ENCODE peak calls at places on chromosomes 12 and 14, in six cellular contexts. E is A549, J is caudate nucleus, K is Panc1, Q is pancreas, T is IMR-90. N is an unnamed sample.

GRCh38 chr14:61569308-61569707 is 126.0 kb upstream of the HIF1A start:
- DNase-seq in K (no peak), T (no peak), Q (no peak), E (no peak), J (no peak), N (no peak)

GRCh38 chr12:4991801-4992200 is 51.9 kb upstream of the KCNA5 start:
- DNase-seq in Q (no peak), T (no peak), J (no peak), K (no peak), E (no peak), N (no peak)

GRCh38 chr12:49967042-49967776 is 5.5 kb downstream of the AQP5 start:
- DNase-seq in T (peak; percentile 78), Q (peak; percentile 81), E (peak; percentile 91), K (peak; percentile 57), J (peak; percentile 83), N (peak; percentile 18)

GRCh38 chr14:38197761-38198345 is 9.9 kb upstream of the SSTR1 start:
- DNase-seq in E (no peak), J (no peak), K (no peak), Q (no peak), T (peak; percentile 65), N (no peak)

GRCh38 chr14:77086017-77086727 is 11.9 kb upstream of the CIPC start:
- DNase-seq in T (peak; percentile 54), E (peak; percentile 35), Q (no peak), J (no peak), K (no peak), N (no peak)

GRCh38 chr14:60757617-60758016 is 23.1 kb downstream of the MNAT1 start:
- DNase-seq in E (no peak), J (no peak), T (peak; percentile 74), K (peak; percentile 38), Q (no peak), N (no peak)

GRCh38 chr12:104715562-104716182 is 242.4 kb downstream of the SLC41A2 start:
- DNase-seq in Q (no peak), J (no peak), K (no peak), E (no peak), T (no peak), N (no peak)

GRCh38 chr12:105205322-105206048 is 30.5 kb downstream of the APPL2 start:
- DNase-seq in K (no peak), E (no peak), J (no peak), Q (peak; percentile 71), T (no peak), N (no peak)

GRCh38 chr14:99548285-99548684 is 55.7 kb downstream of the CCDC85C start:
- DNase-seq in T (no peak), Q (no peak), K (no peak), J (no peak), E (no peak), N (no peak)

GRCh38 chr12:65666876-65667275 is 157.4 kb upstream of the HMGA2 start:
- DNase-seq in J (no peak), T (peak; percentile 72), E (no peak), K (no peak), Q (no peak), N (no peak)

GRCh38 chr14:99006271-99006670 is 265.7 kb downstream of the BCL11B start:
- DNase-seq in E (no peak), Q (no peak), J (no peak), T (no peak), K (no peak), N (no peak)

GRCh38 chr14:74362361-74362915 is 14.2 kb downstream of the VRTN start:
- DNase-seq in E (peak; percentile 68), J (peak; percentile 52), T (peak; percentile 68), Q (peak; percentile 71), K (peak; percentile 67), N (no peak)

GRCh38 chr14:34628681-34629135 is 1.2 kb downstream of the SNX6 start:
- DNase-seq in E (peak; percentile 26), K (no peak), Q (no peak), J (no peak), T (peak; percentile 18), N (no peak)

GRCh38 chr12:76720068-76720467 is 43.8 kb upstream of the ZDHHC17 start:
- DNase-seq in T (peak; percentile 73), Q (no peak), E (peak; percentile 73), J (no peak), K (no peak), N (no peak)

GRCh38 chr12:19971396-19971802 is 396.9 kb upstream of the PDE3A start:
- DNase-seq in K (no peak), T (no peak), E (peak; percentile 91), Q (peak; percentile 78), J (no peak), N (no peak)

GRCh38 chr12:84842406-84843013 is 70.1 kb downstream of the SLC6A15 start:
- DNase-seq in E (peak; percentile 51), T (peak; percentile 51), Q (no peak), K (peak; percentile 17), J (no peak), N (no peak)

GRCh38 chr14:98498019-98498885 is 773.7 kb downstream of the BCL11B start:
- DNase-seq in E (no peak), Q (no peak), K (no peak), J (no peak), T (no peak), N (no peak)

GRCh38 chr12:88399811-88400210 is 180.5 kb downstream of the KITLG start:
- DNase-seq in E (no peak), Q (no peak), K (no peak), T (no peak), J (no peak), N (no peak)
- H3K27ac ChIP-seq in E (no peak overlapping the region), Q (no peak overlapping the region), K (no peak overlapping the region), T (no peak overlapping the region), J (no peak overlapping the region), N (no peak overlapping the region)

DNA sequence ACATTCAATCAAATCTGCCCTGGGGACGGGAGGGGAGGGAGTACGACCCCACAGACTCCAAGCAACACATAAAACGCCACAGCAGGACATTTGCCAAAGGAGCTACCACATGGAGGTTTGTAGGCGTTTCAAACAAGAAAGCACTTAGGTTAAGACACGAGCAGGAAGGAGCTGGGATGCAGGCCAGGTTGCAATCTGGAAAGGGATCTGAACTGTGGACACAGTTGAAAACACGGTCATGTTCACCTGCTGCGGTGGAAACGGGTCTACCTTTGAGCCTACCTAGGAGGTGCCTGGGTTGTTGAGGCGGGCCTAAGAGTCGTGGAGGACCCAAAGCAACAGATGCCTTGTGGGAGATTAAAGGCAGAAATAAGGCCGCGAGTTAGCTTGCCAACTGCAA is 18.4 kb downstream of the PRKAB1 start:
- DNase-seq in J (no peak), Q (no peak), K (no peak), E (no peak), T (no peak), N (no peak)
- H3K27ac ChIP-seq in J (no peak overlapping the region), Q (no peak overlapping the region), K (no peak overlapping the region), E (no peak overlapping the region), T (no peak overlapping the region), N (no peak overlapping the region)

GRCh38 chr12:128138125-128138524 is 128.8 kb upstream of the TMEM132C start:
- DNase-seq in Q (no peak), E (no peak), K (no peak), J (no peak), T (no peak), N (no peak)
- H3K27ac ChIP-seq in Q (no peak overlapping the region), E (no peak overlapping the region), K (no peak overlapping the region), J (no peak overlapping the region), T (no peak overlapping the region), N (no peak overlapping the region)

DNA sequence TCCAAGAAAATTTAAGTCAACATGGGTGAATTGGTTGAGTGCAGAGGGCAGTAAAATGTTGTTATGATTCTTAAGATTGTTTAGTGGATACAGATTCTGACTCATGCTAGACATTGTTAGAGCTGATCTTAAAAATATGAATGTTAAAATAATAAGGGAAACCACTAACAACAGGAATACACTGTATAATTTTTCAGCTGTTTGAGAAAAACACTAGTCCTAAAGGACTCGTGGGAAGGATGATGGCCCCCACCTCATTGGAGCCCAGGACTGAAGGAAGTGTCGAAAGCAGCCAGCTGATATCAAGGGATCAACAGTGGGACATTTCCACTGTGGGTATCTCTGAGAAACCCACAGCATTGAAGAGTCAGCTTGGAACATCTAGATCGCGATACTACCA is 82.9 kb upstream of the SCAF11 start:
- DNase-seq in Q (no peak), T (peak; percentile 19), K (no peak), J (no peak), E (no peak), N (no peak)
- H3K27ac ChIP-seq in Q (no peak overlapping the region), T (no peak overlapping the region), K (no peak overlapping the region), J (no peak overlapping the region), E (no peak overlapping the region), N (no peak overlapping the region)

GRCh38 chr12:24228980-24229730 is 279.7 kb upstream of the SOX5 start:
- DNase-seq in T (peak; percentile 28), J (no peak), Q (no peak), E (no peak), K (no peak), N (no peak)
- H3K27ac ChIP-seq in T (no peak overlapping the region), J (peak overlapping the region; percentile 8), Q (no peak overlapping the region), E (no peak overlapping the region), K (no peak overlapping the region), N (no peak overlapping the region)

GRCh38 chr14:22981090-22982012 is 1.0 kb downstream of the AJUBA start:
- DNase-seq in K (no peak), J (no peak), T (no peak), Q (no peak), E (peak; percentile 52), N (no peak)

GRCh38 chr14:22978873-22979671 is 3.3 kb downstream of the AJUBA start:
- DNase-seq in Q (no peak), E (no peak), T (no peak), J (no peak), K (no peak), N (no peak)

GRCh38 chr14:22979748-22980392 is 2.5 kb downstream of the AJUBA start:
- DNase-seq in E (peak; percentile 18), Q (no peak), J (no peak), K (no peak), T (no peak), N (no peak)

GRCh38 chr14:22982013-22982476 is 306 bp downstream of the AJUBA start:
- DNase-seq in J (no peak), T (no peak), K (no peak), E (peak; percentile 22), Q (no peak), N (no peak)

DNA sequence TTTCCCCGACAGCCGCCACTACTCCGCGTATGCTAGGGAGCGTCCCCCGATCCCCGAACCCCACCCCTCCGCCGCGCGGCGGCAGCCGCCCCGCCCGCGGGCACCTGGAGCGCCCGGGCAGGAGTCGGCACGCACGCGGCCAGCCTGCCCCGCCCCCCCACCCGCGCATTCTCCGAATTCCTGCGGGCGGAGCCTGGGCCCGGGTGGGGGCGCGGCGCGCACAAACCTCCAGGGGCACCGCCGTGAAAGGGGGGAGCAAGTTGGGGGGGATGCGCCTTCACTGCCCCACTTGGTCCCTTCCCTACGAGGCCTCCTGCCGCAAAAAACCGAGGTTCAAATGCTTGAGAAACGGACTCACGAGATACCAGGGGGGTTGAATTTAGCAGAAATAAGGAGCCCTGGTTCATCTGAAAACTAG is 1.7 kb downstream of the AJUBA start:
- DNase-seq in E (peak; percentile 58), T (peak; percentile 32), Q (peak; percentile 49), J (no peak), K (no peak), N (no peak)
- H3K27ac ChIP-seq in E (peak overlapping the region; percentile 98), T (peak overlapping the region; percentile 93), Q (peak overlapping the region; percentile 65), J (no peak overlapping the region), K (peak overlapping the region; percentile 96), N (peak overlapping the region; percentile 94)

GRCh38 chr12:15179672-15180071 is 41.5 kb downstream of the RERG start:
- DNase-seq in Q (no peak), E (no peak), J (no peak), T (no peak), K (no peak), N (no peak)
- H3K27ac ChIP-seq in Q (no peak overlapping the region), E (no peak overlapping the region), J (no peak overlapping the region), T (no peak overlapping the region), K (no peak overlapping the region), N (no peak overlapping the region)

GRCh38 chr14:53491256-53491905 is 338.3 kb upstream of the DDHD1 start:
- DNase-seq in T (peak; percentile 28), J (no peak), E (no peak), K (no peak), Q (no peak), N (no peak)
- H3K27ac ChIP-seq in T (peak overlapping the region; percentile 63), J (no peak overlapping the region), E (no peak overlapping the region), K (no peak overlapping the region), Q (no peak overlapping the region), N (no peak overlapping the region)